ENCODE peak calls at places on chromosomes 12 and 14, in six cellular contexts. E is DMS153; R is Caki2; B is stimulated activated CD4-positive, alpha-beta T cell treated with anti-CD3 and anti-CD28 coated beads, Interleukin-4, amount 100 ng/mL, for 4 hours; D is endothelial cell of umbilical vein; M is activated CD4-positive, CD25-positive, alpha-beta regulatory T cell treated with anti-CD3 and anti-CD28 coated beads, Interleukin-2, amount 50 U/mL, for 16 hours. Y is an unnamed sample.
A peak's percentile ranks its signal among the peaks of the same experiment; 100 is the strongest.

GRCh38 chr12:112096070-112096469 is 12.5 kb downstream of the NAA25 start:
- DNase-seq in E (no peak), R (no peak), B (no peak), D (no peak), M (no peak), Y (no peak)

GRCh38 chr12:65067383-65067782 is 53.7 kb downstream of the WIF1 start:
- DNase-seq in E (no peak), R (no peak), B (no peak), D (no peak), M (no peak), Y (no peak)

GRCh38 chr12:44618960-44619359 is 257.2 kb downstream of the NELL2 start:
- DNase-seq in E (no peak), R (no peak), B (no peak), D (no peak), M (no peak), Y (no peak)

GRCh38 chr12:46933947-46934346 is 108.2 kb upstream of the SLC38A4 start:
- DNase-seq in E (peak; percentile 21), R (peak; percentile 22), B (no peak), D (peak; percentile 71), M (no peak), Y (peak; percentile 24)

GRCh38 chr12:109820921-109821381 is 12.2 kb downstream of the TRPV4 start:
- DNase-seq in E (peak; percentile 79), R (no peak), B (no peak), D (no peak), M (no peak), Y (no peak)

GRCh38 chr14:95261616-95262510 is 57.8 kb downstream of the CLMN start:
- DNase-seq in E (no peak), R (no peak), B (no peak), D (no peak), M (no peak), Y (no peak)

GRCh38 chr12:92562063-92562734 is 140.6 kb upstream of the PLEKHG7 start:
- DNase-seq in E (no peak), R (no peak), B (no peak), D (no peak), M (no peak), Y (no peak)

GRCh38 chr14:75479770-75480600 is 42.3 kb upstream of the BATF start:
- DNase-seq in E (no peak), R (no peak), B (no peak), D (no peak), M (no peak), Y (no peak)

GRCh38 chr14:95142208-95142607 is 15.1 kb downstream of the DICER1 start:
- DNase-seq in E (no peak), R (no peak), B (no peak), D (no peak), M (no peak), Y (no peak)

GRCh38 chr14:100019156-100019882 is 45.9 kb upstream of the EVL start:
- DNase-seq in E (no peak), R (no peak), B (no peak), D (no peak), M (no peak), Y (no peak)

Y was measured in skeletal muscle cell.